ENCODE peak calls at places on chromosomes 13 and 19, in nine cellular contexts. C, F, V, W, J, R, G, A and I are unnamed samples.

GRCh38 chr19:29467824-29468401 is 57.9 kb upstream of the VSTM2B start:
- DNase-seq in R (no peak), A (no peak), V (no peak), C (peak), W (peak), J (peak), F (no peak), G (peak), I (no peak)

GRCh38 chr19:49142866-49143335 is 12.3 kb downstream of the HRC start:
- DNase-seq in J (peak), F (peak), G (peak), A (peak), W (no peak), V (peak), C (peak), R (peak), I (peak)

GRCh38 chr19:51259348-51260245 is 8.7 kb downstream of the SIGLECL1 start:
- DNase-seq in J (peak), G (peak), A (no peak), W (no peak), V (no peak), R (no peak), F (no peak), C (peak), I (no peak)

GRCh38 chr19:11535792-11536595 is 2.7 kb upstream of the CNN1 start:
- DNase-seq in R (peak), G (peak), A (peak), F (peak), V (peak), C (peak), J (peak), W (peak), I (peak)

GRCh38 chr19:10019246-10019645 is 6.0 kb downstream of the RDH8 start:
- DNase-seq in A (no peak), R (no peak), C (no peak), J (no peak), W (no peak), G (no peak), F (no peak), V (no peak), I (no peak)

GRCh38 chr19:16445238-16446107 is 26.3 kb downstream of the EPS15L1 start:
- DNase-seq in G (no peak), W (no peak), A (no peak), J (no peak), F (no peak), V (no peak), C (no peak), R (peak), I (no peak)

GRCh38 chr19:50723069-50723468 is at the start of gene CLEC11A:
- DNase-seq in R (no peak), A (no peak), F (peak), C (peak), V (peak), W (peak), J (peak), G (no peak), I (no peak)

GRCh38 chr19:11446652-11447301 is 11.3 kb downstream of the PRKCSH start:
- DNase-seq in A (no peak), V (no peak), F (no peak), R (no peak), W (no peak), G (peak), J (peak), C (peak), I (no peak)

GRCh38 chr13:31739226-31739625 is at the start of gene RXFP2:
- DNase-seq in C (no peak), J (no peak), W (no peak), R (no peak), G (no peak), V (no peak), A (no peak), F (no peak), I (no peak)

GRCh38 chr13:31747966-31748365 is 8.6 kb downstream of the RXFP2 start:
- DNase-seq in G (no peak), F (no peak), J (no peak), V (no peak), R (no peak), A (no peak), W (no peak), C (no peak), I (no peak)

GRCh38 chr13:31747271-31747670 is 7.9 kb downstream of the RXFP2 start:
- DNase-seq in G (no peak), A (no peak), W (no peak), R (no peak), J (no peak), C (no peak), F (no peak), V (no peak), I (no peak)

DNA sequence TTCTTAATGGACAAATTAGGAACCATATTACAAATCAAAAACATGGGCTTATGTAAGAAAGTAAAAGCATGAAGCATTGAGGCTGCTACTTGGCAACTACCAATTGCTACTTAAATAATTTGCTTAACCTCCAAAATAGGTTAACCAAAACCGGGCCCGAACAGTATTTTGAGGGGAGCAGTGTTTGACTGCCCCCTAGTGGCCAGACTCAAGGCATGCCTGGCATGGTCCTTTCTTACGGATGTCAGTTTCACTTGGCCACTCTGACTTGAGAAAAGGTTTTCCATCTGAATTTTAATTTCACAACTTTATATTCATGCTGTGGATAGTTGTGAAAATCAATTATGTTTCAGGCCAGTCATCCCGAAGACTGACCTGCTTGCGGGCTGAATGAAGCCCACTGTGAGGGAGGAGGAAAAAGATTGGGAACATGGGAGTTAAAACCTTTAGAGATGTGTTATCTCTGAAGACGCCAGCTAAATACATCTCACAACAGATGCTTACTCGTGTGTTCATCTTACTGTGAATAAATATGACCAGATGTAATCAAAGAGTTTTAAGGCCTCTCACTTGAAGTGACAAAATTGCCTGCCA is 2.9 kb downstream of the RXFP2 start:
- DNase-seq in F (peak), A (no peak), G (peak), W (peak), C (peak), J (peak), R (peak), V (peak), I (no peak)
- TF ChIP-seq CTCF in F (peak), A (peak), G (peak), W (peak), C (peak), J (peak), R (peak), V (peak), I (peak)

GRCh38 chr13:99895428-99895998 is 76.1 kb downstream of the ZIC5 start:
- DNase-seq in C (no peak), V (no peak), R (no peak), F (no peak), A (no peak), W (no peak), G (peak), J (peak), I (no peak)
- H3K4me3 ChIP-seq in C (peak), V (peak), R (peak), F (peak), A (peak), W (no peak), G (peak), J (peak), I (no peak)

GRCh38 chr13:48874165-48874564 is 101.5 kb upstream of the FNDC3A start:
- DNase-seq in G (no peak), A (no peak), C (no peak), W (no peak), F (no peak), V (no peak), J (no peak), R (no peak), I (no peak)

GRCh38 chr13:48875071-48875470 is 100.6 kb upstream of the FNDC3A start:
- DNase-seq in W (no peak), R (no peak), V (no peak), C (no peak), G (no peak), A (no peak), J (no peak), F (no peak), I (no peak)

GRCh38 chr13:48873081-48873480 is 102.6 kb upstream of the FNDC3A start:
- DNase-seq in F (no peak), A (no peak), V (no peak), W (no peak), C (no peak), R (no peak), G (no peak), J (no peak), I (no peak)

GRCh38 chr13:48876289-48876688 is 99.4 kb upstream of the FNDC3A start:
- DNase-seq in W (no peak), J (no peak), V (no peak), R (no peak), A (no peak), G (peak), C (no peak), F (no peak), I (no peak)

GRCh38 chr13:48873598-48873997 is 102.1 kb upstream of the FNDC3A start:
- DNase-seq in C (peak), V (no peak), A (no peak), R (peak), J (peak), F (no peak), W (no peak), G (peak), I (no peak)
- TF ChIP-seq CTCF in C (no peak), V (no peak), A (no peak), R (no peak), J (no peak), F (no peak), W (no peak), G (no peak), I (peak)

GRCh38 chr13:100765021-100765420 is 90.4 kb upstream of the TMTC4 start:
- DNase-seq in G (no peak), A (no peak), V (no peak), J (no peak), R (no peak), C (no peak), W (no peak), F (no peak), I (no peak)
- H3K4me3 ChIP-seq in G (no peak), A (no peak), V (no peak), J (no peak), R (no peak), C (no peak), W (no peak), F (no peak), I (no peak)

DNA sequence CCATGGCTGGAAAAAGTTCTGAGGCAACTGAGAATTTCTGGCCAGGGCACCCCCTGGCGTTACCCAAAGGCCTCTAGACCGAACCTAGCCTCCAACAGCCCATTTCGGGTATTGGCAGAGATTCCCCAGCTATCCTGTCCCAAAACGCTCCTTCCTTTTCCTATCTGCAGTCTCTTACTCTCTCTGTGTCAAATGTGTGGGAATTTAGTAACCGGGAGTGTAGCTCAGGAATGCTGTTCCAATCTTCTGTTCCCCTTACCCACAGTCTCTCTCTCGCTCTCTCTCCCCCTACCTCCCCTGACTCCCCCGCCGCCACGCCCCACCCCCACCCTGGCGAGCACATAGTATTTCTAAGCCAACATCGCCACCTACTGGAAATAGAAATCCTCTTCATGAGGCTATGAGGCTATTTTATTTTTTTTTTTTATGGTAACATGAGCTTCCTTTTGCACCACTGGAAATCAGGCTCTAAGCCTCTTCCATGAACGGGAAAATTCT is 27.0 kb downstream of the OXGR1 start:
- DNase-seq in J (peak), C (no peak), F (no peak), V (no peak), R (no peak), W (no peak), G (peak), A (no peak), I (no peak)
- TF ChIP-seq CTCF in J (no peak), C (no peak), F (no peak), V (no peak), R (no peak), W (no peak), G (peak), A (no peak), I (no peak)

GRCh38 chr19:41192574-41193419 is at the start of gene CYP2S1:
- DNase-seq in F (no peak), G (peak), V (peak), W (no peak), R (no peak), J (no peak), C (no peak), A (no peak), I (no peak)
- H3K4me3 ChIP-seq in F (peak), G (peak), V (peak), W (peak), R (peak), J (peak), C (peak), A (peak), I (peak)

DNA sequence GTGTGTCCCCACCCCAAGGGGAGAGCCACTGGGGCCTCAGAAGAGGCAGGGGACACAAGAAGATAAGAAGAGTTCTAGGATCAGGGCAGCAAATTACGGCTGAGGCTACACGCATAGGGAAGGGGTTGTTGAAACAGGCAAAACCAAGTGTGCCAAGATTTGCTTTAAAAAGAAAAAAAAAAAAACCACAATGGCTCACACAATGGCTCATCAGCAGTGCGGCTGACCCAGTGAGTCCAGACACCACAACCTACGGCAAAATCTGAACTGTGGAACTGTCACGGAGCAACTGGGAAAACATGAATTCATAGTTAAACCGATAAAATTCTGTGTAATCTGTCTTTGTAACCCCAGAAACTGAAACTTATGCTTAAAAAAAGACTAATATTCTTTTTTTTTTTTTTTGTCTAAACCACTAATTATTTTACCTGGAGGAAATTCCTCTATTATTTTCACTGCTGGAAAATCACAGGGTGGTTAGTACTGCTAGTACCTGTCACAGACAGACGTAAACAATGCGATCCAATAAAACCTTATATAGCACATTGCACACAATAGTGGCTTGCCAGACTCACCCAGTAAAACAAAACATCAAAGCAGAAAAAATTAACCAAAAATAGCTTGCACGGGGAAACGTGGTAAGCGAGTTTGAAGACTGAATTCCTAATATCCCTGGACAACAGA is 325.4 kb upstream of the TSHZ3 start:
- DNase-seq in V (no peak), C (peak), J (no peak), F (no peak), R (peak), G (no peak), A (no peak), W (no peak), I (no peak)
- TF ChIP-seq CTCF in V (no peak), C (no peak), J (no peak), F (no peak), R (no peak), G (no peak), A (no peak), W (no peak), I (no peak)

GRCh38 chr13:92963029-92963428 is 263.6 kb upstream of the GPC6 start:
- DNase-seq in J (no peak), A (no peak), C (no peak), G (no peak), F (no peak), R (peak), V (no peak), W (no peak), I (no peak)
- H3K4me3 ChIP-seq in J (no peak), A (no peak), C (no peak), G (no peak), F (no peak), R (no peak), V (no peak), W (no peak), I (no peak)